ENCODE peak calls at places on chromosomes 3 and 15, in six cellular contexts. One of them, this sample, is unnamed.

GRCh38 chr3:185537369-185537970 is 14.9 kb downstream of the LIPH start:
- DNase-seq in lower leg skin: peak
- DNase-seq in AG10803: peak
- DNase-seq in lower lobe of right lung: peak
- DNase-seq in foreskin fibroblast: peak
- DNase-seq in fibroblast of lung: peak
- DNase-seq in this sample: peak

GRCh38 chr3:190595212-190595795 is 81.4 kb downstream of the IL1RAP start:
- DNase-seq in lower leg skin: no peak
- DNase-seq in AG10803: no peak
- DNase-seq in lower lobe of right lung: no peak
- DNase-seq in foreskin fibroblast: no peak
- DNase-seq in fibroblast of lung: no peak
- DNase-seq in this sample: no peak

GRCh38 chr3:56366641-56366984 is 101.7 kb downstream of the ERC2 start:
- DNase-seq in lower leg skin: no peak
- DNase-seq in AG10803: no peak
- DNase-seq in lower lobe of right lung: no peak
- DNase-seq in foreskin fibroblast: no peak
- DNase-seq in fibroblast of lung: peak
- DNase-seq in this sample: no peak

GRCh38 chr15:24054547-24055245 is 367.6 kb upstream of the NDN start:
- DNase-seq in lower leg skin: no peak
- DNase-seq in AG10803: no peak
- DNase-seq in lower lobe of right lung: no peak
- DNase-seq in foreskin fibroblast: no peak
- DNase-seq in fibroblast of lung: no peak
- DNase-seq in this sample: no peak

GRCh38 chr15:100201376-100202280 is 140.1 kb downstream of the ADAMTS17 start:
- DNase-seq in lower leg skin: no peak
- DNase-seq in AG10803: peak
- DNase-seq in lower lobe of right lung: no peak
- DNase-seq in foreskin fibroblast: no peak
- DNase-seq in fibroblast of lung: peak
- DNase-seq in this sample: no peak

GRCh38 chr3:13484861-13485590 is 4.9 kb downstream of the HDAC11 start:
- DNase-seq in lower leg skin: no peak
- DNase-seq in AG10803: peak
- DNase-seq in lower lobe of right lung: peak
- DNase-seq in foreskin fibroblast: peak
- DNase-seq in fibroblast of lung: peak
- DNase-seq in this sample: peak

GRCh38 chr3:158911586-158911985 is 109.7 kb downstream of the MFSD1 start:
- DNase-seq in lower leg skin: no peak
- DNase-seq in AG10803: no peak
- DNase-seq in lower lobe of right lung: no peak
- DNase-seq in foreskin fibroblast: no peak
- DNase-seq in fibroblast of lung: no peak
- DNase-seq in this sample: no peak

GRCh38 chr3:51295625-51296024 is 89.5 kb upstream of the MANF start:
- DNase-seq in lower leg skin: no peak
- DNase-seq in AG10803: no peak
- DNase-seq in lower lobe of right lung: no peak
- DNase-seq in foreskin fibroblast: no peak
- DNase-seq in fibroblast of lung: no peak
- DNase-seq in this sample: no peak

GRCh38 chr3:23888617-23889228 is 28.1 kb downstream of the NKIRAS1 start:
- DNase-seq in lower leg skin: no peak
- DNase-seq in AG10803: peak
- DNase-seq in lower lobe of right lung: no peak
- DNase-seq in foreskin fibroblast: peak
- DNase-seq in fibroblast of lung: peak
- DNase-seq in this sample: peak

GRCh38 chr3:124229407-124229806 is 237.5 kb upstream of the ROPN1 start:
- DNase-seq in lower leg skin: no peak
- DNase-seq in AG10803: no peak
- DNase-seq in lower lobe of right lung: no peak
- DNase-seq in foreskin fibroblast: no peak
- DNase-seq in fibroblast of lung: peak
- DNase-seq in this sample: no peak

GRCh38 chr3:8996681-8997121 is 33.4 kb upstream of the RAD18 start:
- DNase-seq in lower leg skin: peak
- DNase-seq in AG10803: peak
- DNase-seq in lower lobe of right lung: no peak
- DNase-seq in foreskin fibroblast: peak
- DNase-seq in fibroblast of lung: peak
- DNase-seq in this sample: peak

GRCh38 chr3:139448104-139448503 is 28.2 kb downstream of the RBP2 start:
- DNase-seq in lower leg skin: no peak
- DNase-seq in AG10803: no peak
- DNase-seq in lower lobe of right lung: no peak
- DNase-seq in foreskin fibroblast: peak
- DNase-seq in fibroblast of lung: peak
- DNase-seq in this sample: no peak

GRCh38 chr15:67501177-67501835 is 19.6 kb upstream of the C15orf61 start:
- DNase-seq in lower leg skin: no peak
- DNase-seq in AG10803: peak
- DNase-seq in lower lobe of right lung: no peak
- DNase-seq in foreskin fibroblast: peak
- DNase-seq in fibroblast of lung: peak
- DNase-seq in this sample: peak

GRCh38 chr15:74263473-74263872 is 27.3 kb downstream of the CCDC33 start:
- DNase-seq in lower leg skin: no peak
- DNase-seq in AG10803: no peak
- DNase-seq in lower lobe of right lung: no peak
- DNase-seq in foreskin fibroblast: no peak
- DNase-seq in fibroblast of lung: no peak
- DNase-seq in this sample: no peak

GRCh38 chr3:33884204-33884561 is 85.8 kb downstream of the PDCD6IP start:
- DNase-seq in lower leg skin: no peak
- DNase-seq in AG10803: peak
- DNase-seq in lower lobe of right lung: no peak
- DNase-seq in foreskin fibroblast: peak
- DNase-seq in fibroblast of lung: no peak
- DNase-seq in this sample: peak

GRCh38 chr3:21747376-21747775 is 3.6 kb downstream of the ZNF385D start:
- DNase-seq in lower leg skin: no peak
- DNase-seq in AG10803: peak
- DNase-seq in lower lobe of right lung: no peak
- DNase-seq in foreskin fibroblast: peak
- DNase-seq in fibroblast of lung: peak
- DNase-seq in this sample: no peak

GRCh38 chr3:43497905-43498365 is 123.9 kb downstream of the ANO10 start:
- DNase-seq in lower leg skin: no peak
- DNase-seq in AG10803: peak
- DNase-seq in lower lobe of right lung: no peak
- DNase-seq in foreskin fibroblast: peak
- DNase-seq in fibroblast of lung: peak
- DNase-seq in this sample: peak

GRCh38 chr3:14869877-14870563 is 51.3 kb downstream of the FGD5 start:
- DNase-seq in lower leg skin: no peak
- DNase-seq in AG10803: no peak
- DNase-seq in lower lobe of right lung: no peak
- DNase-seq in foreskin fibroblast: no peak
- DNase-seq in fibroblast of lung: no peak
- DNase-seq in this sample: no peak

GRCh38 chr15:78308422-78309021 is 9.1 kb upstream of the SKIC8 start:
- DNase-seq in lower leg skin: peak
- DNase-seq in AG10803: peak
- DNase-seq in lower lobe of right lung: peak
- DNase-seq in foreskin fibroblast: peak
- DNase-seq in fibroblast of lung: peak
- DNase-seq in this sample: peak

GRCh38 chr15:73832657-73833056 is 40.7 kb upstream of the TBC1D21 start:
- DNase-seq in lower leg skin: no peak
- DNase-seq in AG10803: no peak
- DNase-seq in lower lobe of right lung: no peak
- DNase-seq in foreskin fibroblast: no peak
- DNase-seq in fibroblast of lung: no peak
- DNase-seq in this sample: peak

GRCh38 chr15:40331026-40331425 is 7.5 kb downstream of the INAFM2 start:
- DNase-seq in lower leg skin: no peak
- DNase-seq in AG10803: no peak
- DNase-seq in lower lobe of right lung: no peak
- DNase-seq in foreskin fibroblast: no peak
- DNase-seq in fibroblast of lung: no peak
- DNase-seq in this sample: no peak

GRCh38 chr3:171556133-171556532 is 95.9 kb upstream of the TNIK start:
- DNase-seq in lower leg skin: no peak
- DNase-seq in AG10803: no peak
- DNase-seq in lower lobe of right lung: no peak
- DNase-seq in foreskin fibroblast: no peak
- DNase-seq in fibroblast of lung: no peak
- DNase-seq in this sample: no peak

GRCh38 chr3:49805884-49806701 is 3.0 kb downstream of the INKA1 start:
- DNase-seq in lower leg skin: peak
- DNase-seq in AG10803: no peak
- DNase-seq in lower lobe of right lung: peak
- DNase-seq in foreskin fibroblast: peak
- DNase-seq in fibroblast of lung: no peak
- DNase-seq in this sample: peak

GRCh38 chr3:53073553-53074365 is 27.9 kb upstream of the SFMBT1 start:
- DNase-seq in lower leg skin: no peak
- DNase-seq in AG10803: no peak
- DNase-seq in lower lobe of right lung: no peak
- DNase-seq in foreskin fibroblast: no peak
- DNase-seq in fibroblast of lung: no peak
- DNase-seq in this sample: no peak

GRCh38 chr3:117252208-117252607 is 542.6 kb downstream of the TUSC7 start:
- DNase-seq in lower leg skin: no peak
- DNase-seq in AG10803: no peak
- DNase-seq in lower lobe of right lung: no peak
- DNase-seq in foreskin fibroblast: peak
- DNase-seq in fibroblast of lung: peak
- DNase-seq in this sample: no peak

GRCh38 chr3:100175637-100176250 is 61.4 kb upstream of the FILIP1L start:
- DNase-seq in lower leg skin: no peak
- DNase-seq in AG10803: no peak
- DNase-seq in lower lobe of right lung: no peak
- DNase-seq in foreskin fibroblast: no peak
- DNase-seq in fibroblast of lung: no peak
- DNase-seq in this sample: no peak

GRCh38 chr3:132230156-132231000 is 86.8 kb upstream of the ACP3 start:
- DNase-seq in lower leg skin: no peak
- DNase-seq in AG10803: no peak
- DNase-seq in lower lobe of right lung: no peak
- DNase-seq in foreskin fibroblast: no peak
- DNase-seq in fibroblast of lung: no peak
- DNase-seq in this sample: no peak

GRCh38 chr3:195752538-195753331 is 32.0 kb downstream of the MUC20 start:
- DNase-seq in lower leg skin: no peak
- DNase-seq in AG10803: no peak
- DNase-seq in lower lobe of right lung: peak
- DNase-seq in foreskin fibroblast: no peak
- DNase-seq in fibroblast of lung: no peak
- DNase-seq in this sample: no peak
- TF ChIP-seq CTCF in lower leg skin: no peak
- TF ChIP-seq CTCF in AG10803: no peak
- TF ChIP-seq CTCF in lower lobe of right lung: no peak
- TF ChIP-seq CTCF in foreskin fibroblast: no peak
- TF ChIP-seq CTCF in fibroblast of lung: no peak
- TF ChIP-seq CTCF in this sample: no peak

GRCh38 chr3:58051196-58051595 is 43.0 kb downstream of the FLNB start:
- DNase-seq in lower leg skin: no peak
- DNase-seq in AG10803: peak
- DNase-seq in lower lobe of right lung: peak
- DNase-seq in foreskin fibroblast: peak
- DNase-seq in fibroblast of lung: peak
- DNase-seq in this sample: peak
- H3K4me3 ChIP-seq in lower leg skin: no peak
- H3K4me3 ChIP-seq in AG10803: no peak
- H3K4me3 ChIP-seq in lower lobe of right lung: no peak
- H3K4me3 ChIP-seq in foreskin fibroblast: no peak
- H3K4me3 ChIP-seq in fibroblast of lung: no peak
- H3K4me3 ChIP-seq in this sample: no peak

DNA sequence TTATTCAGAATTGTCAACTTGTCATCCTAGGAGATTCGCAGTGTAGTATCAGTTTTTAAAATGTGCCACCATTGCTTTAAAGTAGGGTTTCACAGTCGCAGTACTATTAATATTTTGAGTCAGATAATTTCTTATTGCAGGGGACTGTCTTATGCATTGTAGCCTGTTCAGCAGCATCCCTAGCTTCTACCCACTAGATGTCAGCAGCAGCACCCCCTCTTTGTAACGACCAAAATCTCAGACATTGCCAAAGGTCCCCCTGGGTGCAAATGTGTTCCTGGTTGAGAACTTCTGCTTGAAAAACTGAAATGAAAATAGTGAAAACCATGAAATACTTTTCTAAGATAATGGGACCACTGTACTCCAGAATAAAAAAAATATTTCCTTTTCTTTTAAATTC is 474.8 kb downstream of the CNTN3 start:
- DNase-seq in lower leg skin: no peak
- DNase-seq in AG10803: peak
- DNase-seq in lower lobe of right lung: no peak
- DNase-seq in foreskin fibroblast: peak
- DNase-seq in fibroblast of lung: no peak
- DNase-seq in this sample: peak
- TF ChIP-seq CTCF in lower leg skin: no peak
- TF ChIP-seq CTCF in AG10803: peak
- TF ChIP-seq CTCF in lower lobe of right lung: no peak
- TF ChIP-seq CTCF in foreskin fibroblast: peak
- TF ChIP-seq CTCF in fibroblast of lung: peak
- TF ChIP-seq CTCF in this sample: peak

GRCh38 chr3:48492461-48493202 is 11.3 kb downstream of the SHISA5 start:
- DNase-seq in lower leg skin: no peak
- DNase-seq in AG10803: peak
- DNase-seq in lower lobe of right lung: no peak
- DNase-seq in foreskin fibroblast: no peak
- DNase-seq in fibroblast of lung: peak
- DNase-seq in this sample: no peak

DNA sequence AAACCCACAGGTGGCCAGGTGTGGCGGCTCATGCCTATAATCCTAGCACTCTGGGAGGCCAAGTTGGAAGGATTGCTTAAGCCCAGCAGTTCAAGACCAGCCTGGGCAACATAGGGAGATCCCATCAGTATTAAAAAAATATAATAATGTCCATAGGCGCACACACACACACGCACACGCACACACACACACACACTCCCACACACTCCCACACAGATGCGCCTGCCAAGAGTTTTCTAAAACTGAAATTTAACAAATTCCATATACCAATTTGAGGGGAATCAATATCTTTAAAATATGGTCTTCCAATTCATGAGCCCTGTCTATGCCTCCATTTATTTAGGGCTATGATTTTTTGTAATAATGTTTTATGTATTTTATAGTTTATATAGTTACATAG is 17.0 kb downstream of the SHISA5 start:
- DNase-seq in lower leg skin: no peak
- DNase-seq in AG10803: no peak
- DNase-seq in lower lobe of right lung: no peak
- DNase-seq in foreskin fibroblast: no peak
- DNase-seq in fibroblast of lung: no peak
- DNase-seq in this sample: no peak
- H3K4me3 ChIP-seq in lower leg skin: no peak
- H3K4me3 ChIP-seq in AG10803: no peak
- H3K4me3 ChIP-seq in lower lobe of right lung: no peak
- H3K4me3 ChIP-seq in foreskin fibroblast: no peak
- H3K4me3 ChIP-seq in fibroblast of lung: no peak
- H3K4me3 ChIP-seq in this sample: no peak